ENCODE peak calls at places on chromosome 19, in six cellular contexts. C is keratinocyte; T is astrocyte; R is lower lobe of right lung; N is thoracic aorta; I is CD4-positive, alpha-beta T cell. U is an unnamed sample. For H3K27me3, the result is how much of the 10 kb centered on the place peaks cover.

GRCh38 chr19:10135551-10136334 is 16.0 kb upstream of the EIF3G start:
- DNase-seq in C (no peak), T (no peak), R (peak), N (no peak), I (no peak), U (no peak)

GRCh38 chr19:2253106-2254051 is 2.8 kb downstream of the JSRP1 start:
- DNase-seq in C (no peak), T (no peak), R (no peak), N (no peak), I (peak), U (no peak)

GRCh38 chr19:42275517-42275916 is 6.5 kb downstream of the CIC start:
- DNase-seq in C (no peak), T (no peak), R (no peak), N (no peak), I (no peak), U (no peak)

GRCh38 chr19:41530761-41531301 is 45.1 kb upstream of the CEACAM21 start:
- DNase-seq in C (no peak), T (no peak), R (no peak), N (no peak), I (no peak), U (no peak)

GRCh38 chr19:35318679-35319448 is 10.1 kb upstream of the CD22 start:
- DNase-seq in C (peak), T (peak), R (peak), N (peak), I (no peak), U (peak)

GRCh38 chr19:34687348-34687747 is 9.9 kb downstream of the ZNF302 start:
- DNase-seq in C (no peak), T (no peak), R (no peak), N (no peak), I (no peak), U (no peak)

GRCh38 chr19:9018163-9018875 is 8.1 kb upstream of the MUC16 start:
- DNase-seq in C (no peak), T (peak), R (no peak), N (no peak), I (no peak), U (no peak)

GRCh38 chr19:41993612-41994483 is at the start of gene ATP1A3:
- DNase-seq in C (no peak), T (peak), R (no peak), N (no peak), I (peak), U (peak)

GRCh38 chr19:40589723-40590429 is 11.3 kb upstream of the LTBP4 start:
- DNase-seq in C (no peak), T (no peak), R (no peak), N (no peak), I (no peak), U (no peak)

GRCh38 chr19:58554494-58555368 is at the start of gene CHMP2A:
- DNase-seq in C (no peak), T (peak), R (peak), N (peak), I (peak), U (peak)

GRCh38 chr19:49150106-49150943 is 4.9 kb downstream of the HRC start:
- DNase-seq in C (no peak), T (peak), R (peak), N (no peak), I (peak), U (peak)

GRCh38 chr19:34994643-34995471 is 5.3 kb upstream of the GRAMD1A start:
- DNase-seq in C (no peak), T (no peak), R (peak), N (no peak), I (no peak), U (no peak)

GRCh38 chr19:2695288-2695866 is 7.1 kb downstream of the GNG7 start:
- DNase-seq in C (no peak), T (no peak), R (no peak), N (no peak), I (no peak), U (no peak)

GRCh38 chr19:38173324-38174041 is 50.5 kb downstream of the DPF1 start:
- DNase-seq in C (peak), T (peak), R (no peak), N (peak), I (no peak), U (no peak)

GRCh38 chr19:40033989-40034560 is 22.0 kb downstream of the ZNF780B start:
- DNase-seq in C (no peak), T (no peak), R (no peak), N (no peak), I (no peak), U (no peak)

GRCh38 chr19:34974631-34975030 is 10.6 kb upstream of the ZNF792 start:
- DNase-seq in C (no peak), T (no peak), R (no peak), N (no peak), I (no peak), U (no peak)

GRCh38 chr19:4186087-4186993 is 3.9 kb downstream of the ANKRD24 start:
- DNase-seq in C (no peak), T (peak), R (peak), N (no peak), I (peak), U (peak)

GRCh38 chr19:42250666-42251531 is 4.0 kb downstream of the ERF start:
- DNase-seq in C (no peak), T (no peak), R (peak), N (no peak), I (no peak), U (no peak)

GRCh38 chr19:13859361-13859880 is 17.5 kb upstream of the NANOS3 start:
- DNase-seq in C (no peak), T (peak), R (no peak), N (no peak), I (no peak), U (peak)

GRCh38 chr19:41753159-41753558 is 2.2 kb upstream of the CEACAM6 start:
- DNase-seq in C (no peak), T (no peak), R (peak), N (no peak), I (peak), U (peak)

DNA sequence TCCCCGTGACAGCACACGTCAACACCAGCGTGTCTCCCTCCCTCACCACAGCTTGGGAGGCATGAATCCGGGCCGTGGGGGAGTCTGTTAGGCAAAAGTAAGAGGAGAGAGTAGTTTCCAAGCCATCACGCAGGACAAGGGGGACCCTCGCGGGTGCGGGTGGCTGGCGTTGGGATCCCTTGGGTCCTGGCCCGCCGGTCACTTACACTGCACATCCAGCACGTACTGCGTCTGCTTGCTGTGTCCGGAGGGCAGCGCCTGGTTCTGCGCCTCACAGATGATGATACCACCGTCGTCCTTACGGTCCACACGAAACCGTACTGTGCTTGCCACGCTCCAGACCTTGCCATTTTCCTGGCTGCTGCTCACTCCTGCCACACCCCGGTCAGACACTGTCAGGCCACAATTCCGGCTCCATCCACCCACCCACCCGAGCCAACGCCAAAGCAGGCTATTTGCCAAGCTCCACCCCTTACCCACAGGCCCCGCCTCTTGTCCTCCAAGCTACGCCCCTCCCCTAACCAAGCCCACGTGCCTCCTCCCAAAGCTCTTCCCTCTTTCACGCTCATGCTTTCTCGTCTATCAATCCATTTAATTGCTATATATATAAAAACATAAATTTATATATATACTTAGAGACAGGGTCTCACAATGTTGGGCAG is 6.6 kb upstream of the ZNF428 start:
- DNase-seq in C (no peak), T (no peak), R (no peak), N (no peak), I (no peak), U (no peak)
- TF ChIP-seq CTCF in C (no peak), T (no peak), R (no peak), N (no peak), I (no peak), U (peak)

GRCh38 chr19:16957855-16958254 is 68.8 kb downstream of the CPAMD8 start:
- DNase-seq in C (no peak), T (no peak), R (no peak), N (no peak), I (no peak), U (no peak)
- H3K27ac ChIP-seq in C (no peak), T (no peak), R (no peak), N (no peak), I (no peak), U (no peak)

DNA sequence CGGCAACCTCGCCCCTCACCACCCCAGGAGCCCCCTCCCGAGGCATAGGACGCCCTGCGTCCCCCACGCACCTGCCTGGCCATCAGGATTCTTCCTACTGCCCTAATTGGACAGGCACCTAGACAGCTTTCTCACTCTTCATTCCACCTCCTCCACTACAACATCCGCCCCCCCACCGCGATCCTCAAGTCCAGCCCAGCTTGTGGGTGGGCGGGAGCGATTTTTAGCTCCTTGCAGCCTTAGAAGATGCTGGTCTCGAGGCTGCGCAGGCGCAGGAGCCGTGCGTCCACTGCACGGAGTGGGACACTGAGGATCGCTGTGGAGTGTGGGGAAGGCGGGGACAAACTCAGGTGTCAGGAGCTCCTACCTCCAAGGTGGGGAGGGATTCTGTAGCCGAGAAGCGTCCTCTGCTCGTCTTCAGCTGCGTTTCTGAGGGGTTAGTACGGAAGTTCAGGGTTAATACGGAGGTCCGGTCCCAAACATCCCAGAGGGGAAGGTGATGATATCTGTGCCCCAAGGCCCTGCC is at the start of gene RTBDN:
- DNase-seq in C (no peak), T (no peak), R (no peak), N (no peak), I (no peak), U (no peak)
- H3K27me3 ChIP-seq in C (half or more), T (half or more), R (half or more), N (under half), I (half or more), U (half or more)

GRCh38 chr19:27775395-27775794 is 1437.6 kb downstream of the UQCRFS1 start:
- DNase-seq in C (no peak), T (no peak), R (no peak), N (no peak), I (no peak), U (no peak)
- TF ChIP-seq CTCF in C (no peak), T (no peak), R (no peak), N (no peak), I (no peak), U (peak)

GRCh38 chr19:7264858-7265257 is 29.4 kb downstream of the INSR start:
- DNase-seq in C (no peak), T (no peak), R (no peak), N (no peak), I (no peak), U (no peak)
- H3K27ac ChIP-seq in C (no peak), T (no peak), R (no peak), N (peak), I (no peak), U (no peak)

DNA sequence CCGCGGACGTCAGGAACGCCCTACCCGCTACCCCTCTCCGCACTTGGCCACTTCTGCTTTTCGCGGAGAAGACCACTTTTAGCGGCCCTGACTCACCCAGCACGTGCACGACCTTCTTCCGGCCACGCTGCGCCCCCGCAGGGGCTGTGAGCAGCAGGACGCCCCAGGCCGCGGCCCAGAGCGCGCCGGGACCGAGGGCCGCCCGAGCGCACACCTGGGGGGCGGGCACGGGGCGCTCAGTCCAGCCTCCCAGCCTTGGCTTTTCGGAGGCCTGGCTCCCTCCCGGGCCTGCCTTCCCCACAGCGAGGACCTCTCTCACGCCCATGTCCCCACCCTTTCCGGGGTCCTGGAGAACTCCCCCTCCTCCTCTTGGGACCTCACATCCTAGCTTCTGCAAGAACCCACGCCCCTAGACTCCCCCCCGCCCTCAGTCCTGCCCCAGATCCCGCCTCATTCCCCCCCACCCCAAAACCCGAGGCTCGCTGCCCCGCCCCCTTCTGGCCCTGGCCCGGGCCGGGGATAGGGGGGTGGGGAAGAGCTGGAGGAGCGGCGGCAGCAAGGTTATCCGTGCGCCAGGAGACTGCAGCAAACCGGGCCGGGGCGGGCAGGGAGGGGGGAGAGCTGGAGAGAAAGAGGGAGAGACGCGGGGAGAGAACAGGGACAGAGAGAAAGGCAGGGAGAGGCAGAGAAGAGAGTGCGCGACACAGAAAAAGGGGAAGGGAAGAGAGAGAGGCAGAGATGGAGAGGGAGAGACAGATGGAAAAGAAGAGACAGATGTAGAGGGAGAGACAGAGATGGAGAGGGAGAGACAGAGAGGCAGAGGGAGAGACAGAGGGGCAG is 11.5 kb downstream of the TM6SF2 start:
- DNase-seq in C (no peak), T (no peak), R (no peak), N (no peak), I (no peak), U (no peak)
- H3K27me3 ChIP-seq in C (under half), T (under half), R (half or more), N (under half), I (half or more), U (under half)

DNA sequence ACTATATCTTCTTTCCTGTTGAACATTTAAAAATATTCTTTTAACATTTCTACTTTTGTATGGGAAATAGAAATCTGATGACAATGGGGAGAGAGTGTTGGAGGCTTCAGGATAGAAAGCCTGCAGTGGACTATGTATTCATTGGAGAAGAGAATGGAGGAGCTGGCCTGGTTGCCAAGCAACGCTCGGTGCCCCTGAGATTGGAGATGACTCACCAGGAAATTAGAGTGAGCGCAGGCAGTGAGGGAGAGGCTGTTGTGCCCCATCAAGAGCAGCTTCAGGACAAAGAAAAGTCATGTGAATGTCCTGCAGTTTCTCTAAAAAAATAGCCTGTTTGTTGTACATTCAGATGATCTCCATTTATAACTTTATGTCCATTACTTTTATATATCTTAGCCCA is 48.7 kb upstream of the ZNF835 start:
- DNase-seq in C (no peak), T (no peak), R (no peak), N (no peak), I (no peak), U (no peak)
- TF ChIP-seq CTCF in C (no peak), T (no peak), R (no peak), N (no peak), I (no peak), U (no peak)

DNA sequence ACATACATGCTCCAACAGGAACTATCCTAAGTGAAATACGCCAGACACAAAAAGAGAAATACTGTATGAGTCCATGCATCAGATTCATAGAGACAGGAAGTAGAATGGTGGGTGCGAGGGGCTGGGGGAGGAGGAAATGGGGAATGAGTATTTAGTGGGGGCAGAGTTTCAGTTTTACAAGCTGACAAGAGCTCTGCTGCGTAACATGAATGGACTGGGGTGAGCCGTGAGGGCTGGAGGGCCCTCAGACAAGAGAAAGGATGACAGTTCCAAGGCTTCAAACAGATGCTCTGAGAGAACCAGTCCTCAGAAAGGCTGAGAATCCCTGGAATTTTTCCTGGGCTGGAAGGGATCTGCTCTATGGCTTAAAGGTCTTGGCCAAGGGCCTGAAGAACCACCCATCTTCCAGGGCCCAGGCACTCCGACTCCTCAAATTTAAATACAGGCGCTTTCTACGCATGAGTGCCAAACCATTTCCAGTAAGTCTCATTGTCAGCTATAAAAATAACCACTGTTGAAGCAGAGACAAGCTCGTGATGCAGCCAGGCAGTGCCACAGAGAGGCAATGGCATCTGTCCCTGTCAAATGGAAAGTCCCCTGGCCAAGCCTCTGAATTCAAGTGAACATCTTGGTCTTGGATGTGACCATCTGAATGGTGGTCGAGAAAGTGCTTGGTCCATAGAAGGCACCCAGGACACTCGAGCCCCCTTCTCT is 17.5 kb downstream of the KLF2 start:
- DNase-seq in C (no peak), T (peak), R (no peak), N (no peak), I (no peak), U (no peak)
- H3K27ac ChIP-seq in C (no peak), T (no peak), R (peak), N (peak), I (peak), U (no peak)

GRCh38 chr19:17656970-17657369 is 31.2 kb downstream of the UNC13A start:
- DNase-seq in C (no peak), T (no peak), R (no peak), N (no peak), I (no peak), U (no peak)

GRCh38 chr19:17655751-17656480 is 32.2 kb downstream of the UNC13A start:
- DNase-seq in C (no peak), T (no peak), R (no peak), N (no peak), I (no peak), U (no peak)

GRCh38 chr19:17658240-17658639 is 29.9 kb downstream of the UNC13A start:
- DNase-seq in C (no peak), T (no peak), R (no peak), N (no peak), I (no peak), U (no peak)

GRCh38 chr19:17659996-17660395 is 28.2 kb downstream of the UNC13A start:
- DNase-seq in C (no peak), T (no peak), R (no peak), N (no peak), I (no peak), U (no peak)

GRCh38 chr19:17658666-17659065 is 29.5 kb downstream of the UNC13A start:
- DNase-seq in C (no peak), T (no peak), R (no peak), N (no peak), I (no peak), U (no peak)
- H3K27me3 ChIP-seq in C (under half), T (under half), R (under half), N (under half), I (under half), U (under half)

GRCh38 chr19:48006762-48007161 is 12.3 kb downstream of the ELSPBP1 start:
- DNase-seq in C (no peak), T (no peak), R (no peak), N (no peak), I (no peak), U (no peak)
- TF ChIP-seq CTCF in C (no peak), T (no peak), R (no peak), N (no peak), I (peak), U (peak)

U was measured in brain microvascular endothelial cell.